ENCODE peak calls at places on chromosomes 13 and 19, in eight cellular contexts. N is stimulated activated CD4-positive, alpha-beta T cell treated with anti-CD3 and anti-CD28 coated beads, Interleukin-1b, Interleukin-23, amount 100 ng/mL, for 1 hour; B is activated gamma-delta T cell treated with Interleukin-2 at 50 U/mL for 16 hours; G is NCI-H1436; S is amygdala; L is OCI-LY7; U is HT1080; V is fibroblast of mammary gland. A is an unnamed sample.

GRCh38 chr19:46963093-46963734 is 56.4 kb upstream of the NPAS1 start:
- DNase-seq in S (no peak), U (peak; percentile 93), B (no peak), L (no peak), G (no peak), V (peak; percentile 97), N (no peak), A (no peak)

GRCh38 chr13:98652721-98653470 is 76.0 kb upstream of the STK24 start:
- DNase-seq in G (no peak), V (no peak), U (no peak), L (no peak), B (no peak), N (no peak), S (no peak), A (no peak)

GRCh38 chr13:90416519-90416918 is 931.0 kb upstream of the MIR17HG start:
- DNase-seq in U (no peak), G (no peak), L (no peak), N (no peak), V (peak; percentile 57), S (no peak), B (no peak), A (peak; percentile 9)

GRCh38 chr19:44741258-44741731 is 7.2 kb upstream of the BCL3 start:
- DNase-seq in U (no peak), L (peak; percentile 34), V (no peak), B (no peak), S (no peak), G (no peak), N (no peak), A (no peak)

GRCh38 chr19:33690461-33691427 is 69.0 kb downstream of the CHST8 start:
- DNase-seq in G (peak; percentile 67), B (no peak), L (no peak), S (no peak), V (no peak), N (no peak), U (peak; percentile 23), A (no peak)

GRCh38 chr13:60613080-60613479 is 216.1 kb downstream of the TDRD3 start:
- DNase-seq in V (no peak), B (no peak), L (no peak), S (no peak), N (no peak), G (no peak), U (no peak), A (no peak)

GRCh38 chr13:99442273-99442895 is 58.9 kb upstream of the TM9SF2 start:
- DNase-seq in G (peak; percentile 40), N (peak; percentile 35), V (peak; percentile 56), S (no peak), B (peak; percentile 56), U (peak; percentile 44), L (peak; percentile 48), A (peak; percentile 32)

GRCh38 chr13:73465629-73465974 is 406.8 kb downstream of the KLF5 start:
- DNase-seq in U (peak; percentile 74), L (no peak), S (no peak), B (no peak), V (peak; percentile 37), G (no peak), N (no peak), A (no peak)

GRCh38 chr13:28819046-28819747 is 942 bp upstream of the MTUS2 start:
- DNase-seq in S (no peak), B (no peak), V (peak; percentile 41), N (no peak), L (no peak), G (no peak), U (no peak), A (peak; percentile 31)